ENCODE peak calls at places on chromosomes 12 and 14, in five cellular contexts. D is IMR-90, C is HepG2, V is K562, N is GM12878. Z is an unnamed sample.
A peak's percentile ranks its signal among the peaks of the same experiment; 100 is the strongest.

GRCh38 chr14:77037886-77038511 is 9.5 kb upstream of the IRF2BPL start:
- DNase-seq in D (no peak), C (no peak), V (no peak), N (no peak), Z (no peak)

GRCh38 chr12:2794736-2795289 is at the start of gene FKBP4:
- DNase-seq in D (peak; percentile 73), C (peak; percentile 55), V (peak; percentile 91), N (no peak), Z (peak; percentile 84)

GRCh38 chr14:32404784-32405573 is 75.9 kb downstream of the AKAP6 start:
- DNase-seq in D (no peak), C (no peak), V (no peak), N (no peak), Z (no peak)

GRCh38 chr12:14185441-14186192 is 179.9 kb upstream of the ATF7IP start:
- DNase-seq in D (peak; percentile 38), C (peak; percentile 26), V (peak; percentile 9), N (no peak), Z (peak; percentile 46)

GRCh38 chr14:80448267-80448666 is 237.0 kb upstream of the DIO2 start:
- DNase-seq in D (no peak), C (no peak), V (no peak), N (no peak), Z (no peak)

GRCh38 chr12:81167694-81168093 is 89.8 kb downstream of the ACSS3 start:
- DNase-seq in D (peak; percentile 19), C (no peak), V (no peak), N (no peak), Z (no peak)

GRCh38 chr12:11500222-11500860 is 105.0 kb upstream of the PRB2 start:
- DNase-seq in D (peak; percentile 50), C (peak; percentile 19), V (peak; percentile 56), N (no peak), Z (peak; percentile 52)

GRCh38 chr12:128753438-128753837 is 70.3 kb downstream of the SLC15A4 start:
- DNase-seq in D (no peak), C (no peak), V (no peak), N (no peak), Z (no peak)

GRCh38 chr12:106672308-106673085 is 89.7 kb downstream of the RFX4 start:
- DNase-seq in D (no peak), C (no peak), V (no peak), N (no peak), Z (no peak)

GRCh38 chr12:75529826-75530225 is 18.4 kb upstream of the KRR1 start:
- DNase-seq in D (no peak), C (no peak), V (no peak), N (no peak), Z (no peak)

GRCh38 chr12:51320311-51320694 is 3.7 kb downstream of the BIN2 start:
- DNase-seq in D (no peak), C (no peak), V (no peak), N (no peak), Z (no peak)

GRCh38 chr14:101849125-101849524 is 87.6 kb downstream of the PPP2R5C start:
- DNase-seq in D (no peak), C (no peak), V (peak; percentile 37), N (no peak), Z (no peak)

GRCh38 chr12:97140355-97140754 is 233.3 kb downstream of the NEDD1 start:
- DNase-seq in D (no peak), C (no peak), V (no peak), N (peak; percentile 11), Z (no peak)

GRCh38 chr14:41605550-41606248 is 977 bp upstream of the LRFN5 start:
- DNase-seq in D (peak; percentile 46), C (no peak), V (no peak), N (no peak), Z (no peak)

GRCh38 chr12:95614384-95614982 is 63.2 kb upstream of the USP44 start:
- DNase-seq in D (no peak), C (no peak), V (no peak), N (no peak), Z (no peak)

GRCh38 chr14:74517731-74518130 is 24.2 kb downstream of the ISCA2 start:
- DNase-seq in D (no peak), C (no peak), V (no peak), N (no peak), Z (no peak)

GRCh38 chr12:92950011-92950410 is 20.9 kb upstream of the EEA1 start:
- DNase-seq in D (no peak), C (no peak), V (no peak), N (no peak), Z (no peak)

GRCh38 chr12:8680533-8680932 is 17.3 kb upstream of the RIMKLB start:
- DNase-seq in D (no peak), C (no peak), V (no peak), N (no peak), Z (no peak)

GRCh38 chr12:66699738-66700482 is 21.0 kb upstream of the GRIP1 start:
- DNase-seq in D (no peak), C (no peak), V (no peak), N (no peak), Z (no peak)

GRCh38 chr12:94091624-94092023 is 56.8 kb upstream of the PLXNC1 start:
- DNase-seq in D (no peak), C (no peak), V (no peak), N (no peak), Z (no peak)

GRCh38 chr14:92460916-92461579 is 52.5 kb upstream of the RIN3 start:
- DNase-seq in D (peak; percentile 82), C (no peak), V (no peak), N (peak; percentile 61), Z (no peak)

GRCh38 chr12:113748707-113749432 is 217.3 kb downstream of the RBM19 start:
- DNase-seq in D (no peak), C (no peak), V (no peak), N (no peak), Z (no peak)

GRCh38 chr12:69553626-69554248 is 31.5 kb upstream of the CCT2 start:
- DNase-seq in D (peak; percentile 72), C (peak; percentile 11), V (peak; percentile 16), N (no peak), Z (no peak)

GRCh38 chr12:124441443-124442190 is 125.8 kb downstream of the NCOR2 start:
- DNase-seq in D (peak; percentile 92), C (no peak), V (peak; percentile 54), N (no peak), Z (no peak)

GRCh38 chr12:31591308-31591901 is 469 bp upstream of the DENND5B start:
- DNase-seq in D (no peak), C (no peak), V (no peak), N (no peak), Z (peak; percentile 29)

GRCh38 chr14:97366400-97366799 is 569.2 kb downstream of the VRK1 start:
- DNase-seq in D (no peak), C (no peak), V (no peak), N (no peak), Z (no peak)

GRCh38 chr12:49672351-49673181 is 34.6 kb downstream of the FMNL3 start:
- DNase-seq in D (no peak), C (no peak), V (no peak), N (no peak), Z (no peak)

GRCh38 chr12:50790081-50790480 is 26.2 kb downstream of the ATF1 start:
- DNase-seq in D (no peak), C (no peak), V (no peak), N (no peak), Z (no peak)

GRCh38 chr12:51895378-51896135 is 7.7 kb downstream of the ANKRD33 start:
- DNase-seq in D (no peak), C (no peak), V (no peak), N (no peak), Z (no peak)

GRCh38 chr12:54588110-54588831 is at the start of gene PPP1R1A:
- DNase-seq in D (no peak), C (no peak), V (peak; percentile 64), N (no peak), Z (no peak)

GRCh38 chr14:26598672-26599131 is 869 bp upstream of the NOVA1 start:
- DNase-seq in D (no peak), C (no peak), V (no peak), N (no peak), Z (peak; percentile 10)

GRCh38 chr12:100926669-100927248 is 132.2 kb downstream of the ANO4 start:
- DNase-seq in D (peak; percentile 14), C (peak; percentile 25), V (no peak), N (no peak), Z (peak; percentile 29)

GRCh38 chr14:90871605-90872233 is 55.5 kb upstream of the TTC7B start:
- DNase-seq in D (peak; percentile 54), C (no peak), V (no peak), N (no peak), Z (no peak)

GRCh38 chr14:92317511-92317910 is 5.5 kb upstream of the SLC24A4 start:
- DNase-seq in D (peak; percentile 38), C (no peak), V (no peak), N (no peak), Z (no peak)

GRCh38 chr12:132445884-132446471 is 44.0 kb upstream of the FBRSL1 start:
- DNase-seq in D (peak; percentile 70), C (no peak), V (peak; percentile 94), N (no peak), Z (peak; percentile 100)

GRCh38 chr12:128729628-128730121 is 94.1 kb downstream of the SLC15A4 start:
- DNase-seq in D (no peak), C (peak; percentile 5), V (no peak), N (no peak), Z (peak; percentile 59)

GRCh38 chr12:56687225-56688128 is 607 bp downstream of the PTGES3 start:
- DNase-seq in D (no peak), C (no peak), V (peak; percentile 65), N (no peak), Z (peak; percentile 21)

GRCh38 chr14:24422261-24422660 is 7.2 kb downstream of the CBLN3 start:
- DNase-seq in D (no peak), C (no peak), V (no peak), N (no peak), Z (no peak)

GRCh38 chr12:111757361-111758119 is 9.2 kb upstream of the ALDH2 start:
- DNase-seq in D (peak; percentile 65), C (no peak), V (no peak), N (no peak), Z (no peak)
- TF ChIP-seq POLR2A in D (no peak), C (no peak), V (no peak), N (no peak), Z (no peak)

DNA sequence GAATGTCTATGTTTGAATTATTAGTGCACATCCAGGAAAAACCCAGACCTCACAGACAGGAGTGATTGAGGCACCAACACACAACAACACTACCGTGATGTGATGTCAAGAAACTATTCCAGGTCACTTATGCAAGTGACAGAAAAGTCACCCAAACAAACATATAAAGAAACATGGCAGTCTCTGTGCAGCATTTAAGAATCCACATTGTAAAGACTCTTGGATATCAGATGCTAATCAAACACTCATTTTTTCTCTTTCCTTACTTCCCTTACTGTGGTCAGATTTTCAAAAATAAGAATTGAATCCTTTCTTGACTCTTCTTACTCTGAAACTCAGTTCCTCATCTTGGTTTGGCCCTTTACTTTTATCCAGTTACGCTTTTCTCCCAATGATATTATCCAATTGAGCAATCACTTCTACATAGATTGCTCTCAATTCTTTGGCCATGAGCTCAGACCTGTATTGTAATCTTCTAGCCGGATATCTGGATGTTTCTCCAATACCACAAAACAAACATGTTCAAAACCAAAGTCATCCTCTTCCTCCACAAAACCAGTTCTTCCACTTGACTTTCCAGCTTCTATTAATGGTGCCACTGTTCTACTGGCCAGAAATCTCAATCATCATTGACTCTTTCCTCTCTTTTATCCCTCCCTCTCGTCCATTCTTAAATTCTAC is 115.4 kb downstream of the DUSP6 start:
- DNase-seq in D (peak; percentile 82), C (no peak), V (no peak), N (no peak), Z (no peak)
- TF ChIP-seq SMC3 in D (no peak), C (no peak), V (no peak), N (no peak), Z (no peak)

GRCh38 chr12:107929436-107929835 is 154.9 kb downstream of the ASCL4 start:
- DNase-seq in D (peak; percentile 10), C (peak; percentile 35), V (peak; percentile 31), N (no peak), Z (peak; percentile 35)
- TF ChIP-seq CTCF in D (peak; percentile 22), C (peak; percentile 69), V (peak; percentile 73), N (peak; percentile 55), Z (peak; percentile 41)

GRCh38 chr12:89524201-89525001 is at the start of gene GALNT4:
- DNase-seq in D (peak; percentile 85), C (peak; percentile 81), V (peak; percentile 85), N (peak; percentile 42), Z (peak; percentile 95)
- TF ChIP-seq POLR2A in D (peak; percentile 19), C (peak; percentile 83), V (peak; percentile 66), N (peak; percentile 65), Z (peak; percentile 51)

Z was measured in A549.